ENCODE peak calls at places on chromosomes 12 and 14, in four cellular contexts. One of them, this sample, is unnamed.
A peak's percentile ranks its signal among the peaks of the same experiment; 100 is the strongest.

GRCh38 chr12:94112116-94112515 is 36.3 kb upstream of the PLXNC1 start:
- DNase-seq in lower leg skin: no peak
- DNase-seq in posterior cingulate gyrus: no peak
- DNase-seq in T-helper 9 cell: no peak
- DNase-seq in this sample: peak; percentile 37

GRCh38 chr12:124742702-124743101 is 121.0 kb downstream of the SCARB1 start:
- DNase-seq in lower leg skin: no peak
- DNase-seq in posterior cingulate gyrus: no peak
- DNase-seq in T-helper 9 cell: no peak
- DNase-seq in this sample: no peak

GRCh38 chr14:58533417-58533816 is 104.3 kb upstream of the DACT1 start:
- DNase-seq in lower leg skin: no peak
- DNase-seq in posterior cingulate gyrus: peak; percentile 46
- DNase-seq in T-helper 9 cell: no peak
- DNase-seq in this sample: no peak

GRCh38 chr12:14514154-14514842 is 53.4 kb downstream of the PLBD1 start:
- DNase-seq in lower leg skin: no peak
- DNase-seq in posterior cingulate gyrus: no peak
- DNase-seq in T-helper 9 cell: no peak
- DNase-seq in this sample: peak; percentile 28

GRCh38 chr12:104643921-104644669 is 187.3 kb downstream of the CHST11 start:
- DNase-seq in lower leg skin: no peak
- DNase-seq in posterior cingulate gyrus: no peak
- DNase-seq in T-helper 9 cell: no peak
- DNase-seq in this sample: no peak

GRCh38 chr12:113359133-113359938 is 949 bp downstream of the PLBD2 start:
- DNase-seq in lower leg skin: peak; percentile 87
- DNase-seq in posterior cingulate gyrus: peak; percentile 67
- DNase-seq in T-helper 9 cell: no peak
- DNase-seq in this sample: peak; percentile 27

GRCh38 chr12:107749094-107749493 is 11.8 kb downstream of the PRDM4 start:
- DNase-seq in lower leg skin: no peak
- DNase-seq in posterior cingulate gyrus: no peak
- DNase-seq in T-helper 9 cell: no peak
- DNase-seq in this sample: no peak

GRCh38 chr14:102933618-102934231 is 11.3 kb downstream of the AMN start:
- DNase-seq in lower leg skin: no peak
- DNase-seq in posterior cingulate gyrus: no peak
- DNase-seq in T-helper 9 cell: no peak
- DNase-seq in this sample: no peak

GRCh38 chr12:50677858-50678257 is 86.0 kb upstream of the ATF1 start:
- DNase-seq in lower leg skin: no peak
- DNase-seq in posterior cingulate gyrus: no peak
- DNase-seq in T-helper 9 cell: no peak
- DNase-seq in this sample: no peak

GRCh38 chr12:117853600-117853999 is 115.2 kb downstream of the KSR2 start:
- DNase-seq in lower leg skin: no peak
- DNase-seq in posterior cingulate gyrus: no peak
- DNase-seq in T-helper 9 cell: no peak
- DNase-seq in this sample: no peak

GRCh38 chr12:113403435-113404415 is at the start of gene SDS:
- DNase-seq in lower leg skin: no peak
- DNase-seq in posterior cingulate gyrus: peak; percentile 50
- DNase-seq in T-helper 9 cell: no peak
- DNase-seq in this sample: peak; percentile 83

GRCh38 chr12:5798242-5799015 is 146.6 kb downstream of the ANO2 start:
- DNase-seq in lower leg skin: no peak
- DNase-seq in posterior cingulate gyrus: no peak
- DNase-seq in T-helper 9 cell: no peak
- DNase-seq in this sample: no peak

GRCh38 chr12:101297661-101298060 is 17.8 kb downstream of the UTP20 start:
- DNase-seq in lower leg skin: no peak
- DNase-seq in posterior cingulate gyrus: no peak
- DNase-seq in T-helper 9 cell: no peak
- DNase-seq in this sample: no peak

GRCh38 chr14:52703225-52703624 is 3.8 kb upstream of the PSMC6 start:
- DNase-seq in lower leg skin: no peak
- DNase-seq in posterior cingulate gyrus: no peak
- DNase-seq in T-helper 9 cell: no peak
- DNase-seq in this sample: peak; percentile 78

GRCh38 chr14:96176275-96176674 is 28.4 kb upstream of the BDKRB2 start:
- DNase-seq in lower leg skin: no peak
- DNase-seq in posterior cingulate gyrus: no peak
- DNase-seq in T-helper 9 cell: no peak
- DNase-seq in this sample: no peak

GRCh38 chr12:93127582-93128331 is 198.7 kb upstream of the EEA1 start:
- DNase-seq in lower leg skin: no peak
- DNase-seq in posterior cingulate gyrus: no peak
- DNase-seq in T-helper 9 cell: no peak
- DNase-seq in this sample: peak; percentile 98

GRCh38 chr14:31122098-31122611 is 85.4 kb downstream of the HECTD1 start:
- DNase-seq in lower leg skin: no peak
- DNase-seq in posterior cingulate gyrus: no peak
- DNase-seq in T-helper 9 cell: no peak
- DNase-seq in this sample: peak; percentile 13

GRCh38 chr12:5138845-5139244 is 95.2 kb downstream of the KCNA5 start:
- DNase-seq in lower leg skin: no peak
- DNase-seq in posterior cingulate gyrus: no peak
- DNase-seq in T-helper 9 cell: no peak
- DNase-seq in this sample: no peak

GRCh38 chr12:108568653-108569154 is 6.3 kb downstream of the ISCU start:
- DNase-seq in lower leg skin: peak; percentile 69
- DNase-seq in posterior cingulate gyrus: no peak
- DNase-seq in T-helper 9 cell: peak; percentile 30
- DNase-seq in this sample: no peak

GRCh38 chr12:47504775-47505446 is 200.9 kb downstream of the RPAP3 start:
- DNase-seq in lower leg skin: no peak
- DNase-seq in posterior cingulate gyrus: no peak
- DNase-seq in T-helper 9 cell: no peak
- DNase-seq in this sample: no peak

GRCh38 chr12:113678222-113678621 is 206.6 kb upstream of the LHX5 start:
- DNase-seq in lower leg skin: no peak
- DNase-seq in posterior cingulate gyrus: no peak
- DNase-seq in T-helper 9 cell: no peak
- DNase-seq in this sample: no peak

GRCh38 chr14:57979376-57980048 is 113.6 kb upstream of the SLC35F4 start:
- DNase-seq in lower leg skin: no peak
- DNase-seq in posterior cingulate gyrus: no peak
- DNase-seq in T-helper 9 cell: no peak
- DNase-seq in this sample: no peak

GRCh38 chr14:23559010-23559920 is 3.2 kb downstream of the THTPA start:
- DNase-seq in lower leg skin: no peak
- DNase-seq in posterior cingulate gyrus: peak; percentile 66
- DNase-seq in T-helper 9 cell: peak; percentile 72
- DNase-seq in this sample: peak; percentile 72

GRCh38 chr12:4355843-4356327 is 23.6 kb downstream of the FGF23 start:
- DNase-seq in lower leg skin: no peak
- DNase-seq in posterior cingulate gyrus: no peak
- DNase-seq in T-helper 9 cell: peak; percentile 33
- DNase-seq in this sample: peak; percentile 72

GRCh38 chr14:51490205-51490604 is 161.5 kb upstream of the FRMD6 start:
- DNase-seq in lower leg skin: no peak
- DNase-seq in posterior cingulate gyrus: no peak
- DNase-seq in T-helper 9 cell: no peak
- DNase-seq in this sample: no peak

GRCh38 chr14:24508155-24508554 is at the start of gene CMA1:
- DNase-seq in lower leg skin: no peak
- DNase-seq in posterior cingulate gyrus: no peak
- DNase-seq in T-helper 9 cell: no peak
- DNase-seq in this sample: peak; percentile 61

GRCh38 chr12:105676694-105677093 is 346.2 kb downstream of the C12orf75 start:
- DNase-seq in lower leg skin: peak; percentile 86
- DNase-seq in posterior cingulate gyrus: no peak
- DNase-seq in T-helper 9 cell: no peak
- DNase-seq in this sample: no peak

GRCh38 chr12:51678086-51678724 is 87.2 kb downstream of the SCN8A start:
- DNase-seq in lower leg skin: no peak
- DNase-seq in posterior cingulate gyrus: no peak
- DNase-seq in T-helper 9 cell: no peak
- DNase-seq in this sample: peak; percentile 66

GRCh38 chr14:91116913-91117588 is 3.2 kb downstream of the DGLUCY start:
- DNase-seq in lower leg skin: no peak
- DNase-seq in posterior cingulate gyrus: no peak
- DNase-seq in T-helper 9 cell: no peak
- DNase-seq in this sample: no peak

GRCh38 chr14:60183724-60184596 is 18.8 kb upstream of the DHRS7 start:
- DNase-seq in lower leg skin: no peak
- DNase-seq in posterior cingulate gyrus: no peak
- DNase-seq in T-helper 9 cell: no peak
- DNase-seq in this sample: peak; percentile 75

GRCh38 chr14:90301580-90302181 is 30.1 kb downstream of the NRDE2 start:
- DNase-seq in lower leg skin: no peak
- DNase-seq in posterior cingulate gyrus: no peak
- DNase-seq in T-helper 9 cell: no peak
- DNase-seq in this sample: peak; percentile 46

This sample was measured in NB4.